ENCODE peak calls at places on chromosome 21, in five cellular contexts. One of them, this sample, is unnamed.

GRCh38 chr21:41698071-41698470 is 68.8 kb downstream of the RIPK4 start:
- DNase-seq in prostate gland: no peak
- DNase-seq in A549: no peak
- DNase-seq in transverse colon: no peak
- DNase-seq in stomach: no peak
- DNase-seq in this sample: no peak

GRCh38 chr21:22900511-22900910 is 1902.3 kb downstream of the NCAM2 start:
- DNase-seq in prostate gland: no peak
- DNase-seq in stomach: no peak
- DNase-seq in A549: no peak
- DNase-seq in transverse colon: no peak
- DNase-seq in this sample: no peak

GRCh38 chr21:39180429-39181019 is 2.7 kb downstream of the PSMG1 start:
- DNase-seq in A549: no peak
- DNase-seq in prostate gland: no peak
- DNase-seq in stomach: no peak
- DNase-seq in transverse colon: no peak
- DNase-seq in this sample: no peak

GRCh38 chr21:14356771-14357170 is 26.2 kb downstream of the HSPA13 start:
- DNase-seq in transverse colon: no peak
- DNase-seq in A549: no peak
- DNase-seq in prostate gland: no peak
- DNase-seq in stomach: no peak
- DNase-seq in this sample: no peak

GRCh38 chr21:41054206-41054605 is 113.8 kb upstream of the BACE2 start:
- DNase-seq in stomach: no peak
- DNase-seq in A549: no peak
- DNase-seq in transverse colon: no peak
- DNase-seq in prostate gland: no peak
- DNase-seq in this sample: no peak

GRCh38 chr21:41711416-41712023 is 55.3 kb downstream of the RIPK4 start:
- DNase-seq in stomach: peak; percentile 81
- DNase-seq in prostate gland: peak; percentile 61
- DNase-seq in transverse colon: peak; percentile 69
- DNase-seq in A549: no peak
- DNase-seq in this sample: no peak

GRCh38 chr21:33552999-33553598 is 10.3 kb downstream of the SON start:
- DNase-seq in A549: no peak
- DNase-seq in transverse colon: no peak
- DNase-seq in prostate gland: no peak
- DNase-seq in stomach: no peak
- DNase-seq in this sample: no peak

GRCh38 chr21:38220270-38220737 is 36.5 kb upstream of the KCNJ15 start:
- DNase-seq in transverse colon: no peak
- DNase-seq in A549: no peak
- DNase-seq in stomach: peak; percentile 44
- DNase-seq in prostate gland: no peak
- DNase-seq in this sample: no peak

GRCh38 chr21:37498664-37499063 is 132.1 kb downstream of the DYRK1A start:
- DNase-seq in A549: no peak
- DNase-seq in prostate gland: no peak
- DNase-seq in stomach: no peak
- DNase-seq in transverse colon: no peak
- DNase-seq in this sample: no peak

GRCh38 chr21:22164912-22165311 is 1166.7 kb downstream of the NCAM2 start:
- DNase-seq in stomach: no peak
- DNase-seq in prostate gland: no peak
- DNase-seq in transverse colon: no peak
- DNase-seq in A549: no peak
- DNase-seq in this sample: no peak

GRCh38 chr21:17446737-17447136 is 66.1 kb upstream of the CXADR start:
- DNase-seq in stomach: no peak
- DNase-seq in transverse colon: no peak
- DNase-seq in prostate gland: peak; percentile 77
- DNase-seq in A549: no peak
- DNase-seq in this sample: no peak

GRCh38 chr21:32463367-32463766 is 50.9 kb downstream of the EVA1C start:
- DNase-seq in transverse colon: no peak
- DNase-seq in A549: peak; percentile 68
- DNase-seq in stomach: no peak
- DNase-seq in prostate gland: peak; percentile 76
- DNase-seq in this sample: peak; percentile 39

GRCh38 chr21:14547834-14548513 is 1.9 kb upstream of the SAMSN1 start:
- DNase-seq in transverse colon: no peak
- DNase-seq in A549: no peak
- DNase-seq in stomach: no peak
- DNase-seq in prostate gland: no peak
- DNase-seq in this sample: no peak

GRCh38 chr21:40255665-40256064 is 388.4 kb downstream of the PCP4 start:
- DNase-seq in transverse colon: no peak
- DNase-seq in stomach: no peak
- DNase-seq in A549: no peak
- DNase-seq in prostate gland: no peak
- DNase-seq in this sample: no peak

GRCh38 chr21:26116456-26117011 is 54.0 kb downstream of the APP start:
- DNase-seq in stomach: no peak
- DNase-seq in transverse colon: no peak
- DNase-seq in prostate gland: peak; percentile 28
- DNase-seq in A549: no peak
- DNase-seq in this sample: no peak

GRCh38 chr21:42366292-42367010 is at the start of gene TFF1:
- DNase-seq in stomach: peak; percentile 79
- DNase-seq in prostate gland: peak; percentile 56
- DNase-seq in transverse colon: peak; percentile 66
- DNase-seq in A549: peak; percentile 41
- DNase-seq in this sample: peak; percentile 65

GRCh38 chr21:33848252-33848953 is 67.2 kb downstream of the ATP5PO start:
- DNase-seq in A549: no peak
- DNase-seq in stomach: no peak
- DNase-seq in prostate gland: no peak
- DNase-seq in transverse colon: peak; percentile 22
- DNase-seq in this sample: no peak

GRCh38 chr21:38438476-38438893 is 59.8 kb downstream of the ERG start:
- DNase-seq in stomach: no peak
- DNase-seq in transverse colon: no peak
- DNase-seq in prostate gland: no peak
- DNase-seq in A549: no peak
- DNase-seq in this sample: peak; percentile 52

GRCh38 chr21:42545745-42546144 is 32.1 kb downstream of the SLC37A1 start:
- DNase-seq in prostate gland: no peak
- DNase-seq in A549: no peak
- DNase-seq in stomach: no peak
- DNase-seq in transverse colon: no peak
- DNase-seq in this sample: no peak

GRCh38 chr21:26982767-26983166 is 15.9 kb upstream of the ADAMTS5 start:
- DNase-seq in prostate gland: no peak
- DNase-seq in transverse colon: no peak
- DNase-seq in A549: no peak
- DNase-seq in stomach: no peak
- DNase-seq in this sample: peak; percentile 54

GRCh38 chr21:39366563-39366962 is 17.7 kb upstream of the HMGN1 start:
- DNase-seq in stomach: no peak
- DNase-seq in prostate gland: no peak
- DNase-seq in transverse colon: no peak
- DNase-seq in A549: no peak
- DNase-seq in this sample: no peak

GRCh38 chr21:17610862-17611261 is 1.8 kb downstream of the BTG3 start:
- DNase-seq in stomach: peak; percentile 27
- DNase-seq in prostate gland: peak; percentile 21
- DNase-seq in A549: no peak
- DNase-seq in transverse colon: peak; percentile 15
- DNase-seq in this sample: no peak

GRCh38 chr21:39022901-39023693 is 160.2 kb downstream of the PSMG1 start:
- DNase-seq in stomach: no peak
- DNase-seq in transverse colon: no peak
- DNase-seq in prostate gland: no peak
- DNase-seq in A549: no peak
- DNase-seq in this sample: peak; percentile 52

GRCh38 chr21:20882462-20883415 is 115.5 kb upstream of the NCAM2 start:
- DNase-seq in transverse colon: peak; percentile 21
- DNase-seq in stomach: peak; percentile 47
- DNase-seq in prostate gland: no peak
- DNase-seq in A549: no peak
- DNase-seq in this sample: peak; percentile 45

DNA sequence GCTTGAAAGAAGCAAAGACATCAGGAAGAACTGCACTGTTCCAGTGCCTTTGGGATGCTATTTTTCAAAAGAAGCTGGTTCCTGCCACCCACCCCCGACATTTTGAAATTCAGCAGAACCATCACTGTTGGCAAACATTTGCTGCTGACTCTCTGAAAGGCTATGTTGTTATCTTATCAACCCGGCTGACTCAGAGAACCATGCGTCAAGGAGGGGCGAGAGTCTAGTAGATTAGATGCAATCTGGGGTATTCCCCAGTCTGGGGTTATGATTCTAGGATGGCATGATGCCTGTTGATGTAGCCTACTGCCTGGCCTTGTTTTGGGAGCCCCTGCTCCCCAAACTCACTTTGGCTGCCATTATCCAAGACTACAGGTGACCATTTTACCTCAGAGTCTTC is 267.8 kb upstream of the RUNX1 start:
- DNase-seq in transverse colon: no peak
- DNase-seq in prostate gland: no peak
- DNase-seq in stomach: no peak
- DNase-seq in A549: no peak
- DNase-seq in this sample: no peak
- H3K27ac ChIP-seq in transverse colon: no peak overlapping the region
- H3K27ac ChIP-seq in prostate gland: no peak overlapping the region
- H3K27ac ChIP-seq in stomach: no peak overlapping the region
- H3K27ac ChIP-seq in A549: no peak overlapping the region
- H3K27ac ChIP-seq in this sample: no peak overlapping the region

GRCh38 chr21:36429672-36430546 is 44.7 kb downstream of the CHAF1B start:
- DNase-seq in stomach: peak; percentile 84
- DNase-seq in A549: peak; percentile 95
- DNase-seq in transverse colon: peak; percentile 43
- DNase-seq in prostate gland: peak; percentile 15
- DNase-seq in this sample: peak; percentile 95

GRCh38 chr21:36430841-36431240 is 45.6 kb downstream of the CHAF1B start:
- DNase-seq in A549: no peak
- DNase-seq in stomach: no peak
- DNase-seq in transverse colon: no peak
- DNase-seq in prostate gland: no peak
- DNase-seq in this sample: no peak

GRCh38 chr21:36431252-36431651 is 46.1 kb downstream of the CHAF1B start:
- DNase-seq in prostate gland: no peak
- DNase-seq in stomach: no peak
- DNase-seq in A549: no peak
- DNase-seq in transverse colon: no peak
- DNase-seq in this sample: no peak

GRCh38 chr21:36427502-36427901 is 42.3 kb downstream of the CHAF1B start:
- DNase-seq in transverse colon: no peak
- DNase-seq in prostate gland: no peak
- DNase-seq in A549: no peak
- DNase-seq in stomach: no peak
- DNase-seq in this sample: no peak

GRCh38 chr21:36428789-36429671 is 43.8 kb downstream of the CHAF1B start:
- DNase-seq in prostate gland: no peak
- DNase-seq in transverse colon: no peak
- DNase-seq in A549: no peak
- DNase-seq in stomach: no peak
- DNase-seq in this sample: no peak
- TF ChIP-seq POLR2A in prostate gland: no peak
- TF ChIP-seq POLR2A in transverse colon: no peak
- TF ChIP-seq POLR2A in A549: no peak
- TF ChIP-seq POLR2A in stomach: no peak
- TF ChIP-seq POLR2A in this sample: no peak

GRCh38 chr21:45891388-45892155 is 90.0 kb upstream of the COL6A1 start:
- DNase-seq in prostate gland: no peak
- DNase-seq in stomach: no peak
- DNase-seq in transverse colon: no peak
- DNase-seq in A549: no peak
- DNase-seq in this sample: no peak
- H3K4me3 ChIP-seq in prostate gland: no peak overlapping the region
- H3K4me3 ChIP-seq in stomach: no peak overlapping the region
- H3K4me3 ChIP-seq in transverse colon: no peak overlapping the region
- H3K4me3 ChIP-seq in A549: no peak overlapping the region
- H3K4me3 ChIP-seq in this sample: no peak overlapping the region

DNA sequence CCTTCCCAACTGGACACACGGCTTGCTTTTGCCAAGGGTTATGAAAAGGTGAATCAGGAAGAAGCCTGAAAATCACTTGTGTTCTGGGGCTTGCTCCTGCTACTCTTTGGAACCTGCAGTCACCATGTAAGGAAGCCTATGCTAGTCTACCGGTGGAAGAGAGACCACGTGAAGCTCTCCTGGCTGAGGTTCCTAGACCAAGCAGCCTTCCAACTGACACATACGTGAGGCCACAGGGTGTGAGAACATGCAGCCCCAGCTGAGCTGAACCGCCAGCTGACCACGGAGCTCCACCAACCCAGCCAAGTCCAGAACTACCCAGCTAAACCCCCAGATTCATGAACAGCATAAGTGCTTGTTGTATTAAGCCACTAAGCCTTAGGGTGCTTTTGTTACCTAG is 72.8 kb upstream of the KRTAP19-8 start:
- DNase-seq in transverse colon: no peak
- DNase-seq in stomach: no peak
- DNase-seq in A549: no peak
- DNase-seq in prostate gland: no peak
- DNase-seq in this sample: no peak
- H3K27ac ChIP-seq in transverse colon: no peak overlapping the region
- H3K27ac ChIP-seq in stomach: no peak overlapping the region
- H3K27ac ChIP-seq in A549: no peak overlapping the region
- H3K27ac ChIP-seq in prostate gland: no peak overlapping the region
- H3K27ac ChIP-seq in this sample: no peak overlapping the region

GRCh38 chr21:28963831-28964230 is 28.8 kb downstream of the LTN1 start:
- DNase-seq in prostate gland: no peak
- DNase-seq in stomach: no peak
- DNase-seq in transverse colon: no peak
- DNase-seq in A549: no peak
- DNase-seq in this sample: no peak

GRCh38 chr21:28959367-28960099 is 33.1 kb downstream of the LTN1 start:
- DNase-seq in transverse colon: no peak
- DNase-seq in A549: peak; percentile 8
- DNase-seq in prostate gland: no peak
- DNase-seq in stomach: no peak
- DNase-seq in this sample: no peak

GRCh38 chr21:28962465-28962864 is 30.2 kb downstream of the LTN1 start:
- DNase-seq in A549: no peak
- DNase-seq in transverse colon: no peak
- DNase-seq in stomach: no peak
- DNase-seq in prostate gland: no peak
- DNase-seq in this sample: no peak

GRCh38 chr21:28961927-28962326 is 30.8 kb downstream of the LTN1 start:
- DNase-seq in transverse colon: no peak
- DNase-seq in A549: no peak
- DNase-seq in prostate gland: peak; percentile 26
- DNase-seq in stomach: no peak
- DNase-seq in this sample: no peak

GRCh38 chr21:28960245-28960644 is 32.4 kb downstream of the LTN1 start:
- DNase-seq in prostate gland: no peak
- DNase-seq in stomach: no peak
- DNase-seq in transverse colon: no peak
- DNase-seq in A549: no peak
- DNase-seq in this sample: no peak
- TF ChIP-seq POLR2A in prostate gland: no peak
- TF ChIP-seq POLR2A in stomach: no peak
- TF ChIP-seq POLR2A in transverse colon: no peak
- TF ChIP-seq POLR2A in A549: no peak
- TF ChIP-seq POLR2A in this sample: no peak

GRCh38 chr21:44485796-44486195 is 30.5 kb downstream of the LRRC3 start:
- DNase-seq in transverse colon: no peak
- DNase-seq in stomach: no peak
- DNase-seq in prostate gland: no peak
- DNase-seq in A549: no peak
- DNase-seq in this sample: no peak
- H3K4me3 ChIP-seq in transverse colon: peak overlapping the region; percentile 23
- H3K4me3 ChIP-seq in stomach: peak overlapping the region; percentile 29
- H3K4me3 ChIP-seq in prostate gland: no peak overlapping the region
- H3K4me3 ChIP-seq in A549: peak overlapping the region; percentile 64
- H3K4me3 ChIP-seq in this sample: no peak overlapping the region